ENCODE peak calls at places on chromosomes 6 and 20, in seven cellular contexts. H is effector memory CD8-positive, alpha-beta T cell; Q is PC-3; K is activated T-helper 2 cell treated with anti-CD3 and anti-CD28 coated beads, Interferon-gamma antibody, Interleukin-2, Interleukin-4, amounts not matched to agents 10 μg/mL and 5 μg/mL and 100 μg/mL, durations not matched to agents 14 hours and 24 hours and 36 hours; L is H4; X is globus pallidus; B is psoas muscle. O is an unnamed sample.

GRCh38 chr20:46690219-46691111 is 1.2 kb upstream of the TP53RK start:
- DNase-seq in H (no peak), Q (no peak), K (no peak), L (no peak), X (no peak), B (no peak), O (no peak)

GRCh38 chr6:169700296-169700695 is 1.5 kb downstream of the WDR27 start:
- DNase-seq in H (no peak), Q (no peak), K (no peak), L (no peak), X (no peak), B (no peak), O (no peak)

GRCh38 chr6:148711833-148712653 is 34.8 kb upstream of the UST start:
- DNase-seq in H (no peak), Q (no peak), K (no peak), L (no peak), X (no peak), B (no peak), O (no peak)

GRCh38 chr6:126907312-126907711 is 211.2 kb upstream of the RSPO3 start:
- DNase-seq in H (no peak), Q (no peak), K (no peak), L (no peak), X (no peak), B (no peak), O (no peak)

GRCh38 chr20:10428008-10428407 is 6.0 kb downstream of the MKKS start:
- DNase-seq in H (no peak), Q (no peak), K (no peak), L (no peak), X (no peak), B (no peak), O (no peak)

GRCh38 chr6:53125276-53125675 is 23.4 kb downstream of the GCM1 start:
- DNase-seq in H (no peak), Q (no peak), K (no peak), L (no peak), X (no peak), B (no peak), O (no peak)

GRCh38 chr20:45378191-45378590 is at the start of gene TP53TG5:
- DNase-seq in H (no peak), Q (no peak), K (no peak), L (no peak), X (peak; percentile 90), B (no peak), O (no peak)

GRCh38 chr6:38169826-38170526 is 350.4 kb downstream of the ZFAND3 start:
- DNase-seq in H (no peak), Q (no peak), K (no peak), L (no peak), X (no peak), B (no peak), O (no peak)

GRCh38 chr6:19866199-19866872 is 29.2 kb downstream of the ID4 start:
- DNase-seq in H (no peak), Q (no peak), K (no peak), L (no peak), X (no peak), B (no peak), O (no peak)

GRCh38 chr6:139336994-139337393 is 37.5 kb downstream of the CITED2 start:
- DNase-seq in H (no peak), Q (no peak), K (no peak), L (no peak), X (no peak), B (no peak), O (peak; percentile 10)

GRCh38 chr6:126188271-126188909 is 151.5 kb upstream of the CENPW start:
- DNase-seq in H (no peak), Q (peak; percentile 45), K (no peak), L (peak; percentile 6), X (no peak), B (no peak), O (peak; percentile 75)

GRCh38 chr20:39245685-39246311 is 283.7 kb downstream of the DHX35 start:
- DNase-seq in H (no peak), Q (no peak), K (no peak), L (no peak), X (no peak), B (no peak), O (no peak)

GRCh38 chr20:36775196-36775595 is 1.6 kb upstream of the DSN1 start:
- DNase-seq in H (no peak), Q (no peak), K (no peak), L (no peak), X (no peak), B (no peak), O (no peak)